ENCODE peak calls at places on chromosomes 11 and 22, in eight cellular contexts. K is HCT116, G is colonic mucosa, J is dorsolateral prefrontal cortex, S is IMR-90, P is GM23248, Q is LNCaP clone FGC, V is bronchial epithelial cell. H is an unnamed sample.

GRCh38 chr11:81895258-81895657 is 838.4 kb downstream of the FAM181B start:
- DNase-seq in K (no peak), G (no peak), J (no peak), S (no peak), P (no peak), Q (no peak), V (no peak), H (no peak)

GRCh38 chr11:8604078-8604723 is 10.2 kb upstream of the STK33 start:
- DNase-seq in K (peak), G (peak), J (no peak), S (peak), P (peak), Q (peak), V (peak), H (peak)

GRCh38 chr22:49372111-49372529 is 455.6 kb downstream of the BRD1 start:
- DNase-seq in K (no peak), G (peak), J (no peak), S (no peak), P (no peak), Q (no peak), V (no peak), H (no peak)

GRCh38 chr11:6259638-6260019 is at the start of gene CCKBR:
- DNase-seq in K (no peak), G (no peak), J (no peak), S (no peak), P (no peak), Q (no peak), V (no peak), H (no peak)

GRCh38 chr11:126104420-126104819 is 41.8 kb upstream of the CDON start:
- DNase-seq in K (no peak), G (no peak), J (no peak), S (no peak), P (no peak), Q (no peak), V (no peak), H (no peak)

GRCh38 chr11:121348220-121348875 is 55.8 kb downstream of the SC5D start:
- DNase-seq in K (no peak), G (no peak), J (no peak), S (no peak), P (no peak), Q (no peak), V (no peak), H (no peak)

GRCh38 chr11:4589024-4589423 is 4.8 kb upstream of the OR52I1 start:
- DNase-seq in K (no peak), G (no peak), J (no peak), S (no peak), P (no peak), Q (peak), V (no peak), H (no peak)

GRCh38 chr11:100730266-100730665 is 43.2 kb downstream of the ARHGAP42 start:
- DNase-seq in K (no peak), G (no peak), J (no peak), S (peak), P (peak), Q (no peak), V (no peak), H (no peak)

GRCh38 chr22:20186871-20187546 is 36.2 kb upstream of the CCDC188 start:
- DNase-seq in K (no peak), G (no peak), J (no peak), S (no peak), P (no peak), Q (no peak), V (no peak), H (no peak)

GRCh38 chr11:121606354-121606753 is 153.6 kb upstream of the SORL1-AS1 start:
- DNase-seq in K (no peak), G (no peak), J (no peak), S (peak), P (no peak), Q (no peak), V (no peak), H (no peak)

GRCh38 chr11:9719949-9720646 is 56.2 kb downstream of the SWAP70 start:
- DNase-seq in K (no peak), G (no peak), J (no peak), S (no peak), P (peak), Q (no peak), V (peak), H (no peak)

GRCh38 chr11:88431675-88432341 is 94.3 kb upstream of the CTSC start:
- DNase-seq in K (no peak), G (no peak), J (no peak), S (no peak), P (no peak), Q (peak), V (peak), H (no peak)

GRCh38 chr11:2168286-2169000 is 3.2 kb downstream of the TH start:
- DNase-seq in K (no peak), G (no peak), J (no peak), S (no peak), P (no peak), Q (no peak), V (no peak), H (no peak)

GRCh38 chr22:23764931-23765881 is 2.4 kb downstream of the C22orf15 start:
- DNase-seq in K (no peak), G (no peak), J (no peak), S (no peak), P (no peak), Q (no peak), V (no peak), H (no peak)

GRCh38 chr11:103086461-103086860 is 5.5 kb downstream of the DCUN1D5 start:
- DNase-seq in K (no peak), G (no peak), J (no peak), S (peak), P (peak), Q (no peak), V (peak), H (no peak)

GRCh38 chr22:49549851-49550430 is 277.7 kb downstream of the BRD1 start:
- DNase-seq in K (no peak), G (no peak), J (peak), S (no peak), P (no peak), Q (no peak), V (no peak), H (no peak)

GRCh38 chr22:35575116-35575748 is 34.6 kb downstream of the RASD2 start:
- DNase-seq in K (no peak), G (no peak), J (no peak), S (no peak), P (no peak), Q (no peak), V (no peak), H (no peak)

GRCh38 chr11:5380740-5381342 is 2.8 kb upstream of the OR51M1 start:
- DNase-seq in K (peak), G (peak), J (peak), S (peak), P (peak), Q (peak), V (peak), H (peak)

GRCh38 chr11:62446091-62446490 is 27.3 kb downstream of the SCGB1A1 start:
- DNase-seq in K (no peak), G (peak), J (no peak), S (no peak), P (no peak), Q (peak), V (no peak), H (no peak)

GRCh38 chr22:30857103-30857502 is 111.5 kb downstream of the MORC2 start:
- DNase-seq in K (no peak), G (peak), J (peak), S (no peak), P (no peak), Q (no peak), V (no peak), H (no peak)

GRCh38 chr11:77487790-77488189 is 13.9 kb upstream of the PAK1 start:
- DNase-seq in K (no peak), G (no peak), J (no peak), S (no peak), P (no peak), Q (no peak), V (peak), H (peak)

GRCh38 chr22:33781396-33781795 is 138.9 kb downstream of the LARGE1 start:
- DNase-seq in K (no peak), G (no peak), J (no peak), S (peak), P (peak), Q (no peak), V (no peak), H (no peak)

GRCh38 chr22:36659762-36660509 is 43.6 kb downstream of the CACNG2 start:
- DNase-seq in K (peak), G (peak), J (peak), S (peak), P (peak), Q (peak), V (peak), H (peak)

GRCh38 chr22:46115755-46116490 is 34.4 kb upstream of the PPARA start:
- DNase-seq in K (no peak), G (no peak), J (no peak), S (no peak), P (no peak), Q (no peak), V (no peak), H (no peak)
- H3K4me3 ChIP-seq in K (no peak), G (no peak), J (no peak), S (no peak), P (no peak), Q (no peak), V (no peak), H (no peak)

GRCh38 chr22:32333769-32334639 is 23.7 kb upstream of the RFPL3 start:
- DNase-seq in K (no peak), G (no peak), J (no peak), S (no peak), P (no peak), Q (no peak), V (no peak), H (no peak)

GRCh38 chr22:32331918-32332725 is 25.5 kb upstream of the RFPL3 start:
- DNase-seq in K (no peak), G (no peak), J (no peak), S (no peak), P (no peak), Q (no peak), V (no peak), H (no peak)

GRCh38 chr22:32329202-32329645 is 28.4 kb upstream of the RFPL3 start:
- DNase-seq in K (no peak), G (no peak), J (no peak), S (no peak), P (no peak), Q (no peak), V (no peak), H (no peak)

GRCh38 chr22:32333141-32333768 is 24.4 kb upstream of the RFPL3 start:
- DNase-seq in K (no peak), G (no peak), J (no peak), S (no peak), P (no peak), Q (no peak), V (no peak), H (no peak)

GRCh38 chr22:32331236-32331917 is 26.3 kb upstream of the RFPL3 start:
- DNase-seq in K (no peak), G (no peak), J (no peak), S (no peak), P (no peak), Q (no peak), V (no peak), H (no peak)
- H3K4me3 ChIP-seq in K (no peak), G (no peak), J (no peak), S (no peak), P (no peak), Q (no peak), V (no peak), H (no peak)

GRCh38 chr11:36345084-36345511 is 49.0 kb downstream of the PRR5L start:
- DNase-seq in K (no peak), G (peak), J (no peak), S (no peak), P (no peak), Q (no peak), V (no peak), H (no peak)

GRCh38 chr11:36343436-36343835 is 47.3 kb downstream of the PRR5L start:
- DNase-seq in K (no peak), G (no peak), J (no peak), S (no peak), P (no peak), Q (no peak), V (no peak), H (no peak)

GRCh38 chr11:36346562-36347383 is 50.7 kb downstream of the PRR5L start:
- DNase-seq in K (no peak), G (no peak), J (no peak), S (peak), P (no peak), Q (no peak), V (no peak), H (no peak)

GRCh38 chr11:36347384-36347906 is 51.4 kb downstream of the PRR5L start:
- DNase-seq in K (no peak), G (peak), J (no peak), S (no peak), P (no peak), Q (no peak), V (no peak), H (no peak)

GRCh38 chr11:36345535-36346141 is 49.5 kb downstream of the PRR5L start:
- DNase-seq in K (no peak), G (peak), J (no peak), S (no peak), P (no peak), Q (no peak), V (no peak), H (no peak)
- H3K4me3 ChIP-seq in K (no peak), G (peak), J (no peak), S (no peak), P (no peak), Q (no peak), V (no peak), H (no peak)

GRCh38 chr11:12198261-12198925 is 88.0 kb downstream of the MICAL2 start:
- DNase-seq in K (no peak), G (no peak), J (no peak), S (no peak), P (no peak), Q (no peak), V (no peak), H (no peak)

GRCh38 chr11:12196862-12197261 is 86.5 kb downstream of the MICAL2 start:
- DNase-seq in K (no peak), G (no peak), J (no peak), S (no peak), P (no peak), Q (no peak), V (no peak), H (no peak)

GRCh38 chr11:12193515-12194336 is 83.3 kb downstream of the MICAL2 start:
- DNase-seq in K (no peak), G (no peak), J (no peak), S (no peak), P (no peak), Q (no peak), V (no peak), H (no peak)

GRCh38 chr11:12195773-12196172 is 85.4 kb downstream of the MICAL2 start:
- DNase-seq in K (no peak), G (no peak), J (no peak), S (no peak), P (no peak), Q (no peak), V (no peak), H (no peak)

DNA sequence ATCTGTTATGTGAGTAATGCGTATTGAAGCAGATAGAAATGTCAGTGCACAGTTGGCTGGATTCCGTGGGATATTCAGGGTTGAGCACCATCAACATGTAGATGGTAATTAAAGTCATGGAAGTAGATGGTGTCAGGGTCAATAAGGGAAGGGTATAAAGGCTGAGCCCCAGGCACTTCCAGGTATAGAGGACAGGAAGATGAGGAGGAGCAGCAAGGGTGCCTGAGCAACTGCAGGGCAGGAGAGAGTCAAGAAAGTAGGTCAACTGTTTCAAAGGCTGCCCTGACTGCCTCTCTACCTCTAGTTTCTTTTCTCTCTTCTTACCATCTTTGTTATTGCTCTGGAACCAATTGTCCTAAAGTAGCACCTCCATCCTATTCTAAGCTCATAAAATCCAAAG is 85.9 kb downstream of the MICAL2 start:
- DNase-seq in K (no peak), G (no peak), J (no peak), S (no peak), P (no peak), Q (no peak), V (no peak), H (no peak)
- H3K4me3 ChIP-seq in K (no peak), G (no peak), J (no peak), S (no peak), P (no peak), Q (no peak), V (no peak), H (no peak)

DNA sequence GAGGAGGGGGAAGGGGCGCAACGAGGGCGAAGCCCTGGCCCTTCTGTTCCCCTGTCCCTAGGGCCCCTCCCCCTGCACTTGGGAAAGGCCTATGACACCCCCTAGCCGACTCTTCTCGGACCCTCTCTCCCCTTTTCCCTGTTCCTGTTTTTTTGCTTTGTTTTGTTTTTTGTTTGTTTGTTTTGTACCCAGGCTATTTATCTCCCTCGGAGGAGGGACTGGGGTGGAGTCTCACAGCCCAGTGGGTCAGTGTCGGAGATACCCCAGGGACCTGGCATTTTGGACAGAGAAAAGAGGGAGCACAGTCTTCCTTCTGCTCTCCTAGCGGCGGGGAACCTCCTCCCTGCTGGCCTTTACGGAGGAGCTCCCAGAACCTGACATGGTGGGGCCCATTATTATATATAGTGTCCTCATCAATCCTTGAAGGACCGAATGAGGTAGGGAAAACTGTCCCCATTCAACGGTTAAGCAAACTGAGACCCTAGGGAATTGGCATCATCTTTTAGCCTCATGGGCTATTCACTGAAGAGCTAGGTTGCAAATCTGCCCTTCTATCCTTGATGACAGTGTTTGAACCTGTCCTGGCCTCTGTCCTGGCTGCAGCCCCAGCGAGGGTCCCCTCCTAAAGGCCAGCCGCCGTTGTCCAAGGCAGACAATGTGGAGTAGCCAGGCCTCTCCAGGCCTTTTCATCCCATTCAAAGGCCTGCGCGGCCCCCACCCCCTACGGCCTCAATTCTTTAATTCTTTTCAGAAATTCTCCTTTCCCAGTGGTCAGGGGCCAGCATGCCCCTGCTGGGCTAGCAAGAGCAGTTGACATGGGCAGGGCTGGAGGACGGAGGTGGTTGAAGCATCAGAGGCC is 905 bp downstream of the EMID1 start:
- DNase-seq in K (no peak), G (no peak), J (no peak), S (no peak), P (no peak), Q (no peak), V (no peak), H (no peak)
- H3K4me3 ChIP-seq in K (peak), G (peak), J (peak), S (peak), P (peak), Q (peak), V (peak), H (no peak)

GRCh38 chr22:37661160-37661924 is 2.8 kb downstream of the PDXP start:
- DNase-seq in K (no peak), G (no peak), J (no peak), S (peak), P (peak), Q (no peak), V (no peak), H (peak)
- H3K4me3 ChIP-seq in K (no peak), G (no peak), J (peak), S (no peak), P (peak), Q (no peak), V (no peak), H (no peak)

GRCh38 chr11:66676279-66676919 is 1.3 kb downstream of the RBM4B start:
- DNase-seq in K (no peak), G (no peak), J (no peak), S (no peak), P (no peak), Q (no peak), V (no peak), H (no peak)
- H3K4me3 ChIP-seq in K (peak), G (peak), J (peak), S (no peak), P (peak), Q (peak), V (no peak), H (no peak)

GRCh38 chr11:111922803-111923202 is 4.1 kb downstream of the C11orf52 start:
- DNase-seq in K (no peak), G (peak), J (no peak), S (peak), P (peak), Q (no peak), V (peak), H (peak)

GRCh38 chr11:111923951-111924350 is 5.2 kb downstream of the C11orf52 start:
- DNase-seq in K (no peak), G (no peak), J (no peak), S (no peak), P (peak), Q (no peak), V (no peak), H (no peak)

GRCh38 chr11:111923351-111923788 is 4.7 kb downstream of the C11orf52 start:
- DNase-seq in K (no peak), G (no peak), J (no peak), S (peak), P (peak), Q (no peak), V (no peak), H (no peak)

GRCh38 chr11:111918390-111919256 is at the start of gene C11orf52:
- DNase-seq in K (peak), G (peak), J (no peak), S (peak), P (peak), Q (peak), V (peak), H (peak)

DNA sequence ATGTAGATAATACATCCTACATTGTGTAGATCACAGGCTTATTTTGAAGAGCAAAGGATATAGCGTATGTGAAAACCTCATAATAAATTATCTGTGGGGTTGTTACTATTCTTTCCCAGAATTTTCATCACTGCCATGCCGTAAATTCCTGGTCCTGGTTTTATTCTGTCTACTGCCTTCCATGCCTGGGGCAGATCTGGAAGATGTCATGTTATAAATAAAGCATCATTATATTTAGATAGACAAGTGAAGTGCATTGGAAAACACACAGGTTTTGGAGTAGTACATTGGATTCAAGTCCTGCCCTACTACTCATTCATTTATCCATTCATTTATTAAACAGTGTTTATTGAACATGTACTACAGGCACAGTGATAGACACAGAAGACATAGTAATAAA is 2.2 kb downstream of the C11orf52 start:
- DNase-seq in K (no peak), G (no peak), J (no peak), S (no peak), P (no peak), Q (no peak), V (no peak), H (no peak)
- H3K4me3 ChIP-seq in K (no peak), G (no peak), J (no peak), S (no peak), P (no peak), Q (no peak), V (no peak), H (no peak)